ENCODE peak calls at places on chromosomes 7 and 10, in ten cellular contexts. S is GM10248; Q is neural progenitor cell; E is GM20000; D is neural crest cell; V is lower leg skin; B is nephron progenitor cell; I is activated CD8-positive, alpha-beta T cell treated with anti-CD3 and anti-CD28 coated beads for 36 hours; Y is GM13977; N is HCT116. R is an unnamed sample.

GRCh38 chr7:137950263-137950621 is 51.6 kb downstream of the CREB3L2 start:
- DNase-seq in S (no peak), E (no peak), Q (no peak), N (no peak), I (no peak), V (no peak), B (no peak), D (no peak), Y (no peak), R (no peak)

GRCh38 chr7:39595102-39595620 is 28.2 kb upstream of the RALA start:
- DNase-seq in B (no peak), Y (no peak), N (no peak), I (no peak), E (no peak), D (no peak), V (no peak), S (no peak), Q (no peak), R (no peak)

GRCh38 chr10:132666733-132667612 is 119.0 kb downstream of the NKX6-2 start:
- DNase-seq in Q (peak), N (no peak), B (no peak), S (no peak), V (no peak), D (no peak), Y (no peak), E (no peak), I (no peak), R (no peak)

GRCh38 chr7:14233026-14233897 is 243.8 kb upstream of the ETV1 start:
- DNase-seq in V (no peak), S (no peak), N (no peak), B (peak), D (no peak), Q (no peak), Y (no peak), E (no peak), I (no peak), R (no peak)

GRCh38 chr10:525565-526315 is 163.7 kb downstream of the DIP2C start:
- DNase-seq in Q (no peak), Y (no peak), E (no peak), I (no peak), N (no peak), V (no peak), S (no peak), D (no peak), B (no peak), R (no peak)

GRCh38 chr10:93826355-93826754 is 67.4 kb upstream of the SLC35G1 start:
- DNase-seq in Y (no peak), S (no peak), I (no peak), N (no peak), V (no peak), Q (peak), E (no peak), B (no peak), D (no peak), R (no peak)

GRCh38 chr10:80204801-80205477 is 398 bp downstream of the ANXA11 start:
- DNase-seq in I (peak), N (no peak), Q (peak), D (peak), V (no peak), B (peak), S (peak), Y (peak), E (peak), R (peak)

GRCh38 chr10:49784631-49785030 is 22.5 kb upstream of the OGDHL start:
- DNase-seq in Q (no peak), I (no peak), V (no peak), N (no peak), S (no peak), D (no peak), E (no peak), Y (no peak), B (no peak), R (no peak)

GRCh38 chr10:103583871-103584215 is 90.3 kb downstream of the NEURL1 start:
- DNase-seq in B (no peak), I (no peak), V (no peak), S (peak), D (no peak), N (no peak), Y (no peak), E (no peak), Q (no peak), R (no peak)

GRCh38 chr7:94022550-94022949 is 18.4 kb upstream of the BET1 start:
- DNase-seq in I (peak), E (no peak), N (no peak), D (no peak), S (no peak), Q (no peak), Y (no peak), B (no peak), V (no peak), R (no peak)

GRCh38 chr10:44399478-44400451 is 14.9 kb upstream of the CXCL12 start:
- DNase-seq in S (no peak), I (no peak), E (no peak), D (no peak), N (no peak), B (no peak), V (peak), Y (no peak), Q (no peak), R (no peak)

DNA sequence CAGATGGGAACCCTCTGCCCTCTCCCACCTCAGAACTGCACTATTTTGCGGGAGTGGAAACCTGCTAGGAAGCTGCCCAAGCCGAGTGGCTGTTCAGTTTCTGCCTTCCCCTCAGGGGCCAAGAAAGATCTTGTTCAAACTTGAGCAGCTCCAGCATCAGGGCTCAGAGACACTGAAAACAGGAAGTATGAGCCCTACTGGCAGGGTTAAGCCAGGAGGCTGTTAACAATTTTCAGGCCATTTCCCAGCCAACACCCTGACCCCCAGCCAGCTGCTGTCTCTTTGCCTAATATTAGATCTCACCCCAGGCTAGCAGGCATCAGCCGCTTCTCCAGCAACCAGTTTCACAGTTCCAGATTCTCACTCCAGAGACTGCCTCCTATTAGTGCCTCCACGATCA is 9.2 kb downstream of the PLAU start:
- DNase-seq in D (no peak), V (peak), Y (no peak), B (no peak), I (no peak), S (peak), N (no peak), Q (no peak), E (peak), R (no peak)
- TF ChIP-seq CTCF in D (peak), V (no peak), Y (no peak), B (no peak), I (no peak), S (no peak), N (no peak), Q (no peak), E (no peak), R (no peak)

GRCh38 chr7:80876894-80877414 is 41.9 kb downstream of the SEMA3C start:
- DNase-seq in D (no peak), N (peak), B (peak), E (no peak), Y (no peak), I (no peak), V (no peak), S (no peak), Q (no peak), R (no peak)
- TF ChIP-seq CTCF in D (no peak), N (no peak), B (no peak), E (no peak), Y (no peak), I (no peak), V (no peak), S (no peak), Q (no peak), R (no peak)

GRCh38 chr10:75922435-75922834 is 491.0 kb downstream of the LRMDA start:
- DNase-seq in Q (no peak), D (no peak), E (no peak), Y (no peak), B (no peak), V (no peak), I (no peak), S (no peak), N (no peak), R (no peak)
- TF ChIP-seq CTCF in Q (peak), D (peak), E (no peak), Y (no peak), B (no peak), V (no peak), I (no peak), S (no peak), N (peak), R (no peak)

GRCh38 chr7:153835712-153836265 is 216.4 kb upstream of the DPP6 start:
- DNase-seq in S (no peak), N (no peak), I (no peak), B (no peak), E (no peak), D (no peak), Y (no peak), V (no peak), Q (no peak), R (no peak)

GRCh38 chr7:153835104-153835503 is 217.1 kb upstream of the DPP6 start:
- DNase-seq in E (no peak), N (no peak), S (no peak), I (no peak), Y (no peak), B (no peak), V (no peak), Q (no peak), D (no peak), R (no peak)

GRCh38 chr7:153829523-153829922 is 222.7 kb upstream of the DPP6 start:
- DNase-seq in S (no peak), Q (no peak), Y (no peak), N (no peak), I (no peak), V (no peak), E (no peak), D (no peak), B (no peak), R (no peak)

GRCh38 chr7:153832160-153832559 is 220.0 kb upstream of the DPP6 start:
- DNase-seq in D (no peak), S (no peak), N (no peak), Q (no peak), V (no peak), Y (no peak), E (no peak), I (no peak), B (no peak), R (no peak)
- TF ChIP-seq CTCF in D (no peak), S (no peak), N (no peak), Q (no peak), V (no peak), Y (no peak), E (no peak), I (no peak), B (no peak), R (no peak)

GRCh38 chr7:38411404-38411803 is 138.0 kb upstream of the TARP start:
- DNase-seq in Q (peak), S (no peak), D (no peak), I (peak), Y (no peak), N (peak), V (no peak), B (no peak), E (no peak), R (no peak)
- TF ChIP-seq CTCF in Q (peak), S (no peak), D (peak), I (no peak), Y (peak), N (peak), V (no peak), B (no peak), E (no peak), R (peak)

DNA sequence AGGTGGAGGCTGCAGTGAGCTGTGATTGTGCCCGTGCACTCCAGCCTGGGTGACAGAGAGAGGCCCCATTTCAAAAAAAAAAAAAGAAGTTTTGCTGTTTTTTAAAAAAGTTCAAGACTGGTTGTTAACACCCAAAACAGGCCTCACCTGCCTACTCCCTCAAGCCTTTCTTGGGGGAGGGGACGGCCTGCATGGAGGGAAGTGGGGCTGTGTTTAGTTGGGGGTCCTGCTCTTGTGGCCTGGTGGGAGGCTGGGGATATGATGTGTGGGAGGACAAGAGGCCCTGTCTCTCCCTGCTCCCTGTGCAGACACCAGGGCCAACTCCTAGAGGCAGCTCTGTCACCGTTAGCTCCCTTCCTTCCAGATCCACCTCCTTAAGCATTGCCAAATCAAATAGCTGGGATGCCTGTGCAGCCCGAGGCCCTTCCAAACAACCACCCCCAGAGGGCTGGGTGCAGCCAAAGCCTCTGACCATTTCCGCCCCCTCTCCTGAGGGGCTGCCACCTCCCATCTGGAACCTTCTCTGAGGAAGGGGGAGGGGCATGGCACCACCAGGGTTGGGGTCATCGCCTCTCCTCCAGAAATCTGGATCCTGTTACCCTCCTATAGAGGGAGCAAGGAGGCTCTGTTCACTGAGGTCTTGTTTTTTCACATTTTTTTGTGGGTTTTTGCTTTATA is 32.9 kb upstream of the ANKRD2 start:
- DNase-seq in I (no peak), B (peak), Q (peak), N (no peak), V (no peak), S (no peak), E (no peak), Y (no peak), D (no peak), R (no peak)
- TF ChIP-seq CTCF in I (no peak), B (no peak), Q (peak), N (peak), V (no peak), S (no peak), E (no peak), Y (no peak), D (no peak), R (peak)

GRCh38 chr7:44432381-44432977 is 58.0 kb downstream of the NUDCD3 start:
- DNase-seq in N (no peak), S (no peak), Q (no peak), D (no peak), B (no peak), I (no peak), E (no peak), V (no peak), Y (no peak), R (no peak)

GRCh38 chr7:44434201-44434600 is 56.3 kb downstream of the NUDCD3 start:
- DNase-seq in E (no peak), V (no peak), S (no peak), N (no peak), Y (no peak), Q (no peak), D (no peak), B (no peak), I (no peak), R (no peak)

GRCh38 chr7:44433255-44434022 is 57.0 kb downstream of the NUDCD3 start:
- DNase-seq in D (no peak), Q (no peak), B (no peak), N (no peak), Y (no peak), I (no peak), E (no peak), V (no peak), S (no peak), R (no peak)

GRCh38 chr7:44430054-44430453 is 60.4 kb downstream of the NUDCD3 start:
- DNase-seq in B (no peak), E (no peak), D (no peak), Q (no peak), V (no peak), N (no peak), S (no peak), I (no peak), Y (no peak), R (no peak)

DNA sequence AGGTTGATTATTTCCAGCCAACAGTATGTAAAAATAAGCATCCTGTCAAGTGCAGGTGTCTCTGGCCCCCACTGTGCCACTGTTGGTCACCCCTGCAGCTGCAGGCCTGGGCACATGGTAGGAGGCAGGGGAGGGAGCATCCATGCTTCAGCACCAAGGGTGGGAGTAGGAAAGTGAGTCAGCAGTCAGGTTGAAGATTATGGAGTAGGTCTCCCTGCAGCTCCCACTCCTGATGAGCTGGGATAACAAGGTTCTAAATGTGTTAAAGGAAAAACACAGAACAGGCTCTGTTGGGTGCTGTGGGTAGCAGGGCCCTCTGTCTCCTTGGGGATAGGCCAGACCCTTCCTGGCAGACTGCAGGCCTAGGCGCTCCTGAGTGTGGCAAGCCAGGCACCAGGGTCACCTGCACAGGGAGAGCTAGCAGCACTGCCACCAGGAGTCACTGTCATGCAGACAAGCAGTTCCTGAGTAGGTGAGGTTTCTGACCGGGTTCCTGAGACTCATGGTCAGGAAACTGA is 59.3 kb downstream of the NUDCD3 start:
- DNase-seq in I (peak), E (peak), S (peak), V (no peak), D (no peak), B (peak), Y (peak), N (no peak), Q (peak), R (no peak)
- TF ChIP-seq CTCF in I (no peak), E (peak), S (peak), V (no peak), D (no peak), B (no peak), Y (peak), N (peak), Q (peak), R (no peak)